ENCODE peak calls at places on chromosomes 1 and 21, in nine cellular contexts. G, L, F, N, O, W, Q, J and V are unnamed samples.

GRCh38 chr1:117599822-117600221 is 6.0 kb upstream of the TENT5C start:
- DNase-seq in W (no peak), F (no peak), G (no peak), N (peak), J (no peak), L (no peak), Q (no peak), O (no peak), V (no peak)

GRCh38 chr1:31790641-31791091 is 25.2 kb downstream of the SPOCD1 start:
- DNase-seq in F (no peak), O (no peak), Q (no peak), W (no peak), J (no peak), N (no peak), G (no peak), L (no peak), V (no peak)

GRCh38 chr1:1381294-1381693 is 6.3 kb upstream of the AURKAIP1 start:
- DNase-seq in Q (no peak), F (no peak), G (no peak), O (no peak), W (no peak), N (no peak), L (no peak), J (no peak), V (no peak)

GRCh38 chr1:243964915-243965314 is 86.2 kb upstream of the ZBTB18 start:
- DNase-seq in J (no peak), F (peak), N (no peak), L (peak), G (no peak), W (no peak), Q (no peak), O (no peak), V (peak)

GRCh38 chr21:32802954-32803353 is 31.4 kb upstream of the PAXBP1 start:
- DNase-seq in G (no peak), W (no peak), Q (no peak), F (no peak), J (no peak), L (no peak), O (no peak), N (no peak), V (no peak)

GRCh38 chr1:39142394-39143060 is 62.0 kb upstream of the MACF1 start:
- DNase-seq in G (no peak), J (no peak), F (peak), Q (no peak), L (no peak), N (no peak), O (no peak), W (no peak), V (no peak)

GRCh38 chr1:79089946-79090345 is 83.4 kb upstream of the ADGRL4 start:
- DNase-seq in O (no peak), F (peak), J (no peak), L (no peak), N (no peak), Q (no peak), W (no peak), G (no peak), V (no peak)

GRCh38 chr1:90836345-90836679 is 119.2 kb upstream of the BARHL2 start:
- DNase-seq in G (no peak), N (no peak), F (no peak), L (no peak), O (no peak), W (no peak), Q (no peak), J (no peak), V (no peak)

GRCh38 chr21:37508341-37508740 is 141.8 kb downstream of the DYRK1A start:
- DNase-seq in J (no peak), F (no peak), O (no peak), W (no peak), N (no peak), Q (no peak), G (no peak), L (no peak), V (no peak)

GRCh38 chr1:218480137-218480536 is 135.0 kb downstream of the TGFB2 start:
- DNase-seq in N (no peak), J (peak), L (peak), F (no peak), Q (no peak), G (no peak), W (no peak), O (no peak), V (peak)

GRCh38 chr1:87730274-87731222 is 401.9 kb downstream of the LMO4 start:
- DNase-seq in J (no peak), G (no peak), F (peak), L (no peak), N (no peak), W (no peak), O (no peak), Q (no peak), V (no peak)

GRCh38 chr1:214843281-214843680 is 239.3 kb upstream of the KCNK2 start:
- DNase-seq in W (no peak), F (peak), L (no peak), J (no peak), G (no peak), Q (no peak), N (no peak), O (no peak), V (no peak)

GRCh38 chr1:26053718-26054572 is 8.0 kb upstream of the SLC30A2 start:
- DNase-seq in F (no peak), O (no peak), G (no peak), J (no peak), Q (no peak), W (no peak), L (no peak), N (no peak), V (no peak)

GRCh38 chr1:228190182-228190581 is 17.7 kb upstream of the OBSCN start:
- DNase-seq in G (no peak), N (no peak), L (no peak), O (no peak), W (no peak), J (no peak), F (no peak), Q (no peak), V (no peak)

GRCh38 chr21:19864456-19864855 is 1133.8 kb upstream of the NCAM2 start:
- DNase-seq in W (no peak), O (no peak), L (no peak), J (no peak), G (no peak), F (no peak), N (no peak), Q (no peak), V (no peak)

GRCh38 chr1:184507604-184508289 is 120.9 kb downstream of the C1orf21 start:
- DNase-seq in O (no peak), J (no peak), L (peak), G (no peak), W (no peak), F (no peak), N (no peak), Q (no peak), V (peak)

GRCh38 chr1:31602081-31602480 is 15.4 kb upstream of the HCRTR1 start:
- DNase-seq in F (no peak), J (no peak), Q (no peak), L (no peak), O (no peak), W (no peak), N (no peak), G (no peak), V (no peak)

GRCh38 chr1:118563969-118564951 is 379.2 kb upstream of the SPAG17 start:
- DNase-seq in J (no peak), Q (no peak), L (no peak), G (no peak), O (no peak), N (no peak), F (peak), W (no peak), V (peak)

GRCh38 chr1:115409097-115409852 is 71.2 kb upstream of the NGF start:
- DNase-seq in W (no peak), O (no peak), F (no peak), Q (no peak), N (no peak), G (no peak), J (no peak), L (peak), V (no peak)

GRCh38 chr1:53619811-53620619 is 118.9 kb downstream of the GLIS1 start:
- DNase-seq in J (no peak), W (no peak), L (peak), G (no peak), O (no peak), F (no peak), N (no peak), Q (no peak), V (peak)

GRCh38 chr1:85604598-85604997 is 24.0 kb downstream of the CCN1 start:
- DNase-seq in F (no peak), Q (no peak), L (no peak), J (no peak), W (no peak), G (no peak), O (no peak), N (no peak), V (no peak)

GRCh38 chr1:156616463-156616862 is 2.8 kb upstream of the HAPLN2 start:
- DNase-seq in W (no peak), J (no peak), O (peak), F (no peak), Q (no peak), G (no peak), L (peak), N (no peak), V (peak)

GRCh38 chr21:14306143-14306907 is 76.6 kb downstream of the HSPA13 start:
- DNase-seq in N (no peak), L (peak), O (no peak), G (no peak), W (no peak), J (no peak), F (no peak), Q (no peak), V (no peak)

GRCh38 chr1:165947797-165948455 is 120.5 kb downstream of the UCK2 start:
- DNase-seq in F (peak), O (no peak), N (no peak), Q (no peak), G (no peak), L (no peak), J (no peak), W (no peak), V (no peak)

GRCh38 chr1:91124290-91124975 is 102.6 kb upstream of the ZNF644 start:
- DNase-seq in O (no peak), F (no peak), L (no peak), Q (no peak), J (no peak), G (peak), W (no peak), N (no peak), V (no peak)

GRCh38 chr1:38858833-38859560 is 575 bp downstream of the RRAGC start:
- DNase-seq in J (no peak), G (peak), L (peak), N (peak), O (peak), W (peak), F (peak), Q (peak), V (peak)

GRCh38 chr21:33858672-33859372 is 56.8 kb downstream of the ATP5PO start:
- DNase-seq in F (no peak), J (no peak), N (no peak), O (no peak), G (no peak), Q (no peak), L (no peak), W (no peak), V (no peak)

GRCh38 chr1:147794570-147794969 is 34.2 kb upstream of the GJA5 start:
- DNase-seq in J (no peak), O (no peak), Q (no peak), F (no peak), N (no peak), W (no peak), L (no peak), G (no peak), V (no peak)

GRCh38 chr1:193176788-193177187 is 9.6 kb downstream of the B3GALT2 start:
- DNase-seq in L (no peak), N (no peak), Q (no peak), O (no peak), G (no peak), F (no peak), J (no peak), W (no peak), V (no peak)

GRCh38 chr1:67313934-67314671 is 6.4 kb downstream of the IL12RB2 start:
- DNase-seq in W (no peak), G (no peak), F (no peak), Q (no peak), J (no peak), N (no peak), L (no peak), O (no peak), V (no peak)

GRCh38 chr1:69567847-69568434 is at the start of gene LRRC7:
- DNase-seq in L (no peak), Q (no peak), F (no peak), N (no peak), W (no peak), J (no peak), G (no peak), O (peak), V (peak)

GRCh38 chr1:210250998-210251679 is 18.5 kb downstream of the SERTAD4 start:
- DNase-seq in L (peak), J (no peak), W (no peak), O (peak), F (peak), G (no peak), Q (no peak), N (peak), V (peak)